ENCODE peak calls at places on chromosomes 7 and 10, in four cellular contexts. D is memory B cell, K is lung microvascular endothelial cell, Q is GM03348. G is an unnamed sample.

GRCh38 chr7:35695628-35695888 is 623 bp upstream of the HERPUD2 start:
- DNase-seq in D (no peak), K (no peak), Q (no peak), G (no peak)

GRCh38 chr7:47866120-47866519 is 82.1 kb downstream of the PKD1L1 start:
- DNase-seq in D (no peak), K (no peak), Q (no peak), G (no peak)

GRCh38 chr7:128197586-128197985 is 43.5 kb upstream of the LEP start:
- DNase-seq in D (no peak), K (peak), Q (peak), G (no peak)

GRCh38 chr10:119933179-119933578 is 40.6 kb downstream of the SEC23IP start:
- DNase-seq in D (no peak), K (peak), Q (no peak), G (no peak)

GRCh38 chr7:134625571-134625970 is 21.1 kb upstream of the BPGM start:
- DNase-seq in D (no peak), K (no peak), Q (no peak), G (no peak)

GRCh38 chr7:151993977-151994676 is 31.3 kb upstream of the GALNT11 start:
- DNase-seq in D (no peak), K (no peak), Q (no peak), G (no peak)

GRCh38 chr7:30804078-30804661 is 33.0 kb downstream of the MINDY4 start:
- DNase-seq in D (no peak), K (peak), Q (peak), G (no peak)

GRCh38 chr10:28429573-28430216 is 103.2 kb upstream of the WAC start:
- DNase-seq in D (no peak), K (peak), Q (no peak), G (no peak)

GRCh38 chr7:107152011-107152410 is 16.8 kb upstream of the HBP1 start:
- DNase-seq in D (no peak), K (peak), Q (peak), G (no peak)

GRCh38 chr10:113957013-113957412 is 86.7 kb upstream of the ADRB1 start:
- DNase-seq in D (no peak), K (peak), Q (peak), G (no peak)

GRCh38 chr10:71268247-71268691 is 50.8 kb upstream of the SLC29A3 start:
- DNase-seq in D (no peak), K (peak), Q (peak), G (no peak)

GRCh38 chr10:105837951-105838350 is 1196.9 kb downstream of the SORCS3 start:
- DNase-seq in D (no peak), K (peak), Q (no peak), G (peak)

GRCh38 chr7:40015790-40016296 is 65.8 kb downstream of the CDK13 start:
- DNase-seq in D (no peak), K (peak), Q (peak), G (peak)

GRCh38 chr7:78768859-78769258 is 684.6 kb downstream of the MAGI2 start:
- DNase-seq in D (no peak), K (no peak), Q (peak), G (no peak)

GRCh38 chr10:125121003-125121402 is 39.4 kb downstream of the CTBP2 start:
- DNase-seq in D (no peak), K (no peak), Q (no peak), G (no peak)

GRCh38 chr10:102994551-102995295 is 76.6 kb downstream of the CNNM2 start:
- DNase-seq in D (no peak), K (no peak), Q (no peak), G (no peak)

GRCh38 chr7:141700291-141700847 is 1.6 kb downstream of the DENND11 start:
- DNase-seq in D (no peak), K (no peak), Q (no peak), G (no peak)

GRCh38 chr10:52216852-52217251 is 97.2 kb upstream of the DKK1 start:
- DNase-seq in D (no peak), K (peak), Q (no peak), G (no peak)

GRCh38 chr10:63281967-63282366 is 148.8 kb downstream of the NRBF2 start:
- DNase-seq in D (no peak), K (no peak), Q (peak), G (no peak)

GRCh38 chr10:72243822-72244437 is 27.9 kb upstream of the ASCC1 start:
- DNase-seq in D (no peak), K (peak), Q (peak), G (no peak)

GRCh38 chr10:114026189-114027040 is 17.3 kb upstream of the ADRB1 start:
- DNase-seq in D (no peak), K (peak), Q (peak), G (no peak)

G was measured in GM19239.